ENCODE peak calls at places on chromosome 4, in seven cellular contexts. N is mesothelial cell of epicardium; R is nephron progenitor cell; J is memory B cell; D is CD8-positive, alpha-beta memory T cell; Z is type B pancreatic cell; F is activated CD4-positive, alpha-beta T cell treated with anti-CD3 and anti-CD28 coated beads, Interleukin-2, amount 10 ng/mL, durations not matched to agents 7 days and 5 days. S is an unnamed sample.

GRCh38 chr4:78661923-78662521 is 110.5 kb downstream of the ANXA3 start:
- DNase-seq in N (no peak), R (no peak), J (no peak), D (no peak), Z (no peak), F (peak; percentile 11), S (no peak)

GRCh38 chr4:118417325-118417724 is 64.5 kb upstream of the PRSS12 start:
- DNase-seq in N (no peak), R (no peak), J (no peak), D (no peak), Z (no peak), F (no peak), S (no peak)

GRCh38 chr4:14916554-14917304 is 85.6 kb upstream of the CPEB2 start:
- DNase-seq in N (no peak), R (no peak), J (no peak), D (no peak), Z (no peak), F (no peak), S (no peak)

GRCh38 chr4:153468587-153468986 is 2.4 kb downstream of the TMEM131L start:
- DNase-seq in N (no peak), R (no peak), J (no peak), D (no peak), Z (no peak), F (no peak), S (no peak)

GRCh38 chr4:147492761-147493160 is 11.9 kb downstream of the EDNRA start:
- DNase-seq in N (no peak), R (no peak), J (no peak), D (no peak), Z (no peak), F (no peak), S (no peak)

GRCh38 chr4:143377635-143378099 is 41.0 kb downstream of the GAB1 start:
- DNase-seq in N (no peak), R (no peak), J (no peak), D (no peak), Z (no peak), F (no peak), S (no peak)

GRCh38 chr4:31737419-31737818 is 1017.2 kb downstream of the PCDH7 start:
- DNase-seq in N (no peak), R (no peak), J (no peak), D (no peak), Z (no peak), F (no peak), S (no peak)

GRCh38 chr4:121370729-121371325 is 10.0 kb downstream of the QRFPR start:
- DNase-seq in N (no peak), R (peak; percentile 28), J (no peak), D (no peak), Z (no peak), F (peak; percentile 42), S (no peak)

GRCh38 chr4:107988763-107989035 is 990 bp upstream of the HADH start:
- DNase-seq in N (no peak), R (no peak), J (no peak), D (no peak), Z (no peak), F (no peak), S (no peak)

GRCh38 chr4:36489798-36490197 is 208.4 kb downstream of the DTHD1 start:
- DNase-seq in N (no peak), R (no peak), J (no peak), D (no peak), Z (no peak), F (no peak), S (no peak)

GRCh38 chr4:148852092-148852699 is 410.0 kb upstream of the NR3C2 start:
- DNase-seq in N (no peak), R (no peak), J (no peak), D (no peak), Z (no peak), F (no peak), S (no peak)

GRCh38 chr4:125688841-125689240 is 374.1 kb downstream of the FAT4 start:
- DNase-seq in N (no peak), R (no peak), J (no peak), D (no peak), Z (no peak), F (no peak), S (no peak)

GRCh38 chr4:68347845-68348244 is 2.0 kb downstream of the YTHDC1 start:
- DNase-seq in N (no peak), R (no peak), J (no peak), D (no peak), Z (no peak), F (no peak), S (no peak)

GRCh38 chr4:95363966-95364365 is 184.8 kb downstream of the UNC5C start:
- DNase-seq in N (no peak), R (no peak), J (no peak), D (no peak), Z (no peak), F (no peak), S (no peak)

GRCh38 chr4:1331591-1332353 is 15.2 kb upstream of the UVSSA start:
- DNase-seq in N (peak; percentile 15), R (no peak), J (no peak), D (no peak), Z (no peak), F (no peak), S (no peak)

GRCh38 chr4:90415116-90415515 is 287.9 kb downstream of the CCSER1 start:
- DNase-seq in N (no peak), R (no peak), J (no peak), D (no peak), Z (no peak), F (no peak), S (no peak)

GRCh38 chr4:61889117-61889516 is 689.0 kb downstream of the ADGRL3 start:
- DNase-seq in N (no peak), R (no peak), J (no peak), D (no peak), Z (no peak), F (no peak), S (no peak)

GRCh38 chr4:3266076-3266475 is 17.1 kb downstream of the MSANTD1 start:
- DNase-seq in N (no peak), R (no peak), J (no peak), D (no peak), Z (no peak), F (no peak), S (no peak)

S was measured in Caco-2.